ENCODE peak calls at places on chromosome 12, in five cellular contexts. P is endothelial cell, L is NCI-H1105, R is mucosa of descending colon, V is hippocampal formation. H is an unnamed sample.

GRCh38 chr12:52795694-52796428 is at the start of gene KRT3:
- DNase-seq in P (no peak), V (no peak), L (no peak), R (no peak), H (no peak)

GRCh38 chr12:96131230-96131788 is 62.9 kb upstream of the ELK3 start:
- DNase-seq in V (no peak), P (no peak), L (no peak), R (no peak), H (no peak)

GRCh38 chr12:104280703-104281458 is 22.7 kb upstream of the EID3 start:
- DNase-seq in V (no peak), R (no peak), L (no peak), P (no peak), H (peak; percentile 90)

GRCh38 chr12:113461666-113462065 is 10.0 kb downstream of the LHX5 start:
- DNase-seq in P (no peak), L (no peak), R (no peak), V (no peak), H (peak; percentile 22)

GRCh38 chr12:102010265-102010994 is 51.4 kb downstream of the WASHC3 start:
- DNase-seq in V (no peak), P (no peak), L (no peak), R (no peak), H (no peak)

GRCh38 chr12:12349711-12350665 is at the start of gene MANSC1:
- DNase-seq in P (peak; percentile 64), V (peak; percentile 53), L (peak; percentile 68), R (peak; percentile 89), H (no peak)

GRCh38 chr12:70840966-70841365 is 79.6 kb downstream of the PTPRR start:
- DNase-seq in R (no peak), L (no peak), P (no peak), V (no peak), H (peak; percentile 36)

GRCh38 chr12:123805119-123805518 is 43.0 kb downstream of the DNAH10 start:
- DNase-seq in L (no peak), R (no peak), P (no peak), V (no peak), H (no peak)

GRCh38 chr12:52585951-52586350 is 12.3 kb upstream of the KRT74 start:
- DNase-seq in R (no peak), V (no peak), P (no peak), L (no peak), H (peak; percentile 1)

GRCh38 chr12:81705586-81705985 is 53.6 kb downstream of the PPFIA2 start:
- DNase-seq in V (no peak), P (no peak), R (no peak), L (no peak), H (no peak)

GRCh38 chr12:1256285-1256684 is 265.3 kb downstream of the ERC1 start:
- DNase-seq in P (no peak), V (no peak), L (no peak), R (no peak), H (no peak)

GRCh38 chr12:53575502-53576264 is 50.5 kb downstream of the ATF7 start:
- DNase-seq in R (no peak), L (no peak), V (no peak), P (no peak), H (peak; percentile 65)

GRCh38 chr12:30967026-30967425 is 40.5 kb downstream of the TSPAN11 start:
- DNase-seq in V (no peak), R (no peak), P (no peak), L (no peak), H (no peak)

GRCh38 chr12:7646178-7646475 is 19.6 kb downstream of the APOBEC1 start:
- DNase-seq in V (no peak), P (no peak), R (no peak), L (no peak), H (no peak)

GRCh38 chr12:94033112-94033511 is 115.3 kb upstream of the PLXNC1 start:
- DNase-seq in R (no peak), L (no peak), V (no peak), P (no peak), H (no peak)

GRCh38 chr12:27355486-27355885 is 22.9 kb downstream of the BMAL2 start:
- DNase-seq in P (no peak), L (no peak), R (no peak), V (no peak), H (no peak)

GRCh38 chr12:11545438-11546330 is 103.8 kb upstream of the ETV6 start:
- DNase-seq in P (no peak), L (no peak), V (no peak), R (no peak), H (no peak)

GRCh38 chr12:53725824-53726223 is 1.4 kb downstream of the CALCOCO1 start:
- DNase-seq in R (no peak), P (no peak), V (no peak), L (no peak), H (no peak)

H was measured in LHCN-M2.